ENCODE peak calls at places on chromosomes 4 and X, in seven cellular contexts. One of them, this sample, is unnamed.

GRCh38 chrX:54494970-54495813 is 842 bp downstream of the FGD1 start:
- DNase-seq in WTC11: peak
- DNase-seq in GM12892: no peak
- DNase-seq in AG09319: no peak
- DNase-seq in naive thymus-derived CD4-positive, alpha-beta T cell: no peak
- DNase-seq in stimulated activated CD4-positive, alpha-beta T cell treated with anti-CD3 and anti-CD28 coated beads, Interleukin-12 subunit alpha, Interleukin-12 subunit beta, amount 100 ng/mL, for 48 hours: no peak
- DNase-seq in SHP77 treated with DMSO at 0.1 percent for 48 hours: no peak
- DNase-seq in this sample: no peak

GRCh38 chrX:37746268-37746931 is 33.5 kb upstream of the CYBB start:
- DNase-seq in SHP77 treated with DMSO at 0.1 percent for 48 hours: no peak
- DNase-seq in AG09319: no peak
- DNase-seq in GM12892: no peak
- DNase-seq in stimulated activated CD4-positive, alpha-beta T cell treated with anti-CD3 and anti-CD28 coated beads, Interleukin-12 subunit alpha, Interleukin-12 subunit beta, amount 100 ng/mL, for 48 hours: no peak
- DNase-seq in naive thymus-derived CD4-positive, alpha-beta T cell: no peak
- DNase-seq in WTC11: no peak
- DNase-seq in this sample: no peak

GRCh38 chr4:151276787-151277557 is at the start of gene PRSS48:
- DNase-seq in naive thymus-derived CD4-positive, alpha-beta T cell: peak
- DNase-seq in WTC11: peak
- DNase-seq in SHP77 treated with DMSO at 0.1 percent for 48 hours: no peak
- DNase-seq in GM12892: peak
- DNase-seq in stimulated activated CD4-positive, alpha-beta T cell treated with anti-CD3 and anti-CD28 coated beads, Interleukin-12 subunit alpha, Interleukin-12 subunit beta, amount 100 ng/mL, for 48 hours: peak
- DNase-seq in AG09319: no peak
- DNase-seq in this sample: no peak

GRCh38 chr4:118816538-118817177 is 19.3 kb downstream of the SEC24D start:
- DNase-seq in GM12892: no peak
- DNase-seq in WTC11: no peak
- DNase-seq in stimulated activated CD4-positive, alpha-beta T cell treated with anti-CD3 and anti-CD28 coated beads, Interleukin-12 subunit alpha, Interleukin-12 subunit beta, amount 100 ng/mL, for 48 hours: no peak
- DNase-seq in naive thymus-derived CD4-positive, alpha-beta T cell: no peak
- DNase-seq in SHP77 treated with DMSO at 0.1 percent for 48 hours: no peak
- DNase-seq in AG09319: no peak
- DNase-seq in this sample: no peak

GRCh38 chr4:85659626-85660213 is 184.8 kb downstream of the ARHGAP24 start:
- DNase-seq in GM12892: no peak
- DNase-seq in stimulated activated CD4-positive, alpha-beta T cell treated with anti-CD3 and anti-CD28 coated beads, Interleukin-12 subunit alpha, Interleukin-12 subunit beta, amount 100 ng/mL, for 48 hours: no peak
- DNase-seq in naive thymus-derived CD4-positive, alpha-beta T cell: no peak
- DNase-seq in AG09319: no peak
- DNase-seq in WTC11: no peak
- DNase-seq in SHP77 treated with DMSO at 0.1 percent for 48 hours: no peak
- DNase-seq in this sample: no peak

GRCh38 chr4:184283659-184284335 is 66.1 kb upstream of the ENPP6 start:
- DNase-seq in stimulated activated CD4-positive, alpha-beta T cell treated with anti-CD3 and anti-CD28 coated beads, Interleukin-12 subunit alpha, Interleukin-12 subunit beta, amount 100 ng/mL, for 48 hours: no peak
- DNase-seq in SHP77 treated with DMSO at 0.1 percent for 48 hours: no peak
- DNase-seq in AG09319: no peak
- DNase-seq in naive thymus-derived CD4-positive, alpha-beta T cell: no peak
- DNase-seq in GM12892: no peak
- DNase-seq in WTC11: no peak
- DNase-seq in this sample: no peak

GRCh38 chr4:175273995-175274753 is 356.0 kb downstream of the ADAM29 start:
- DNase-seq in GM12892: no peak
- DNase-seq in AG09319: no peak
- DNase-seq in stimulated activated CD4-positive, alpha-beta T cell treated with anti-CD3 and anti-CD28 coated beads, Interleukin-12 subunit alpha, Interleukin-12 subunit beta, amount 100 ng/mL, for 48 hours: no peak
- DNase-seq in naive thymus-derived CD4-positive, alpha-beta T cell: no peak
- DNase-seq in SHP77 treated with DMSO at 0.1 percent for 48 hours: no peak
- DNase-seq in WTC11: no peak
- DNase-seq in this sample: no peak

GRCh38 chr4:54723786-54724185 is 66.0 kb downstream of the KIT start:
- DNase-seq in stimulated activated CD4-positive, alpha-beta T cell treated with anti-CD3 and anti-CD28 coated beads, Interleukin-12 subunit alpha, Interleukin-12 subunit beta, amount 100 ng/mL, for 48 hours: no peak
- DNase-seq in WTC11: no peak
- DNase-seq in SHP77 treated with DMSO at 0.1 percent for 48 hours: no peak
- DNase-seq in GM12892: no peak
- DNase-seq in AG09319: no peak
- DNase-seq in naive thymus-derived CD4-positive, alpha-beta T cell: no peak
- DNase-seq in this sample: no peak

GRCh38 chr4:18689308-18689915 is 667.9 kb upstream of the LCORL start:
- DNase-seq in naive thymus-derived CD4-positive, alpha-beta T cell: no peak
- DNase-seq in GM12892: no peak
- DNase-seq in WTC11: peak
- DNase-seq in SHP77 treated with DMSO at 0.1 percent for 48 hours: no peak
- DNase-seq in AG09319: peak
- DNase-seq in stimulated activated CD4-positive, alpha-beta T cell treated with anti-CD3 and anti-CD28 coated beads, Interleukin-12 subunit alpha, Interleukin-12 subunit beta, amount 100 ng/mL, for 48 hours: peak
- DNase-seq in this sample: peak

GRCh38 chrX:139930923-139931645 is 1.8 kb downstream of the ATP11C start:
- DNase-seq in AG09319: no peak
- DNase-seq in GM12892: peak
- DNase-seq in WTC11: no peak
- DNase-seq in naive thymus-derived CD4-positive, alpha-beta T cell: no peak
- DNase-seq in stimulated activated CD4-positive, alpha-beta T cell treated with anti-CD3 and anti-CD28 coated beads, Interleukin-12 subunit alpha, Interleukin-12 subunit beta, amount 100 ng/mL, for 48 hours: peak
- DNase-seq in SHP77 treated with DMSO at 0.1 percent for 48 hours: no peak
- DNase-seq in this sample: no peak

GRCh38 chr4:98955229-98955628 is 26.3 kb upstream of the EIF4E start:
- DNase-seq in AG09319: no peak
- DNase-seq in WTC11: no peak
- DNase-seq in stimulated activated CD4-positive, alpha-beta T cell treated with anti-CD3 and anti-CD28 coated beads, Interleukin-12 subunit alpha, Interleukin-12 subunit beta, amount 100 ng/mL, for 48 hours: no peak
- DNase-seq in SHP77 treated with DMSO at 0.1 percent for 48 hours: no peak
- DNase-seq in naive thymus-derived CD4-positive, alpha-beta T cell: no peak
- DNase-seq in GM12892: no peak
- DNase-seq in this sample: no peak

GRCh38 chr4:105709081-105709450 is 482 bp downstream of the GSTCD start:
- DNase-seq in naive thymus-derived CD4-positive, alpha-beta T cell: no peak
- DNase-seq in GM12892: peak
- DNase-seq in stimulated activated CD4-positive, alpha-beta T cell treated with anti-CD3 and anti-CD28 coated beads, Interleukin-12 subunit alpha, Interleukin-12 subunit beta, amount 100 ng/mL, for 48 hours: no peak
- DNase-seq in WTC11: no peak
- DNase-seq in AG09319: no peak
- DNase-seq in SHP77 treated with DMSO at 0.1 percent for 48 hours: no peak
- DNase-seq in this sample: no peak

GRCh38 chrX:119682019-119682989 is 10.7 kb downstream of the SEPTIN6 start:
- DNase-seq in AG09319: no peak
- DNase-seq in stimulated activated CD4-positive, alpha-beta T cell treated with anti-CD3 and anti-CD28 coated beads, Interleukin-12 subunit alpha, Interleukin-12 subunit beta, amount 100 ng/mL, for 48 hours: no peak
- DNase-seq in SHP77 treated with DMSO at 0.1 percent for 48 hours: no peak
- DNase-seq in GM12892: no peak
- DNase-seq in WTC11: no peak
- DNase-seq in naive thymus-derived CD4-positive, alpha-beta T cell: no peak
- DNase-seq in this sample: no peak

GRCh38 chr4:7120341-7120740 is 52.5 kb upstream of the GRPEL1 start:
- DNase-seq in stimulated activated CD4-positive, alpha-beta T cell treated with anti-CD3 and anti-CD28 coated beads, Interleukin-12 subunit alpha, Interleukin-12 subunit beta, amount 100 ng/mL, for 48 hours: no peak
- DNase-seq in WTC11: no peak
- DNase-seq in AG09319: no peak
- DNase-seq in GM12892: no peak
- DNase-seq in SHP77 treated with DMSO at 0.1 percent for 48 hours: no peak
- DNase-seq in naive thymus-derived CD4-positive, alpha-beta T cell: no peak
- DNase-seq in this sample: no peak

GRCh38 chrX:14899607-14900006 is 26.4 kb downstream of the MOSPD2 start:
- DNase-seq in naive thymus-derived CD4-positive, alpha-beta T cell: no peak
- DNase-seq in SHP77 treated with DMSO at 0.1 percent for 48 hours: no peak
- DNase-seq in WTC11: no peak
- DNase-seq in GM12892: no peak
- DNase-seq in stimulated activated CD4-positive, alpha-beta T cell treated with anti-CD3 and anti-CD28 coated beads, Interleukin-12 subunit alpha, Interleukin-12 subunit beta, amount 100 ng/mL, for 48 hours: no peak
- DNase-seq in AG09319: no peak
- DNase-seq in this sample: no peak

GRCh38 chrX:155334486-155335316 is at the start of gene CLIC2:
- DNase-seq in GM12892: no peak
- DNase-seq in SHP77 treated with DMSO at 0.1 percent for 48 hours: peak
- DNase-seq in WTC11: no peak
- DNase-seq in AG09319: peak
- DNase-seq in stimulated activated CD4-positive, alpha-beta T cell treated with anti-CD3 and anti-CD28 coated beads, Interleukin-12 subunit alpha, Interleukin-12 subunit beta, amount 100 ng/mL, for 48 hours: no peak
- DNase-seq in naive thymus-derived CD4-positive, alpha-beta T cell: no peak
- DNase-seq in this sample: no peak

GRCh38 chr4:48127882-48128394 is 6.1 kb downstream of the TXK start:
- DNase-seq in stimulated activated CD4-positive, alpha-beta T cell treated with anti-CD3 and anti-CD28 coated beads, Interleukin-12 subunit alpha, Interleukin-12 subunit beta, amount 100 ng/mL, for 48 hours: peak
- DNase-seq in SHP77 treated with DMSO at 0.1 percent for 48 hours: peak
- DNase-seq in WTC11: peak
- DNase-seq in AG09319: peak
- DNase-seq in naive thymus-derived CD4-positive, alpha-beta T cell: peak
- DNase-seq in GM12892: peak
- DNase-seq in this sample: peak

This sample was measured in keratinocyte.